ENCODE peak calls at places on chromosomes 11 and 22, in four cellular contexts. R, F, X and G are unnamed samples.

GRCh38 chr11:64093233-64094039 is 57.7 kb downstream of the FLRT1 start:
- DNase-seq in F (no peak), X (no peak), R (no peak), G (no peak)

GRCh38 chr11:62505784-62506145 is 40.8 kb downstream of the AHNAK start:
- DNase-seq in R (no peak), X (no peak), F (no peak), G (no peak)

GRCh38 chr11:64048042-64048854 is 12.5 kb downstream of the FLRT1 start:
- DNase-seq in X (no peak), R (no peak), F (no peak), G (no peak)

GRCh38 chr22:26168934-26169311 is 339 bp upstream of the SEZ6L start:
- DNase-seq in R (no peak), F (no peak), X (no peak), G (no peak)

GRCh38 chr11:35785287-35786167 is 123.0 kb downstream of the TRIM44 start:
- DNase-seq in R (no peak), X (no peak), F (no peak), G (no peak)

GRCh38 chr11:62132689-62133293 is 9.0 kb downstream of the INCENP start:
- DNase-seq in R (no peak), X (no peak), F (no peak), G (no peak)

GRCh38 chr11:60985991-60986915 is 14.8 kb downstream of the CD6 start:
- DNase-seq in R (no peak), F (peak; percentile 91), X (no peak), G (peak; percentile 38)

GRCh38 chr11:94845622-94846021 is 77.5 kb downstream of the AMOTL1 start:
- DNase-seq in F (no peak), R (no peak), X (no peak), G (peak; percentile 50)

GRCh38 chr11:8814209-8814922 is 96.6 kb upstream of the AKIP1 start:
- DNase-seq in F (no peak), R (no peak), X (no peak), G (peak; percentile 32)

GRCh38 chr11:35163707-35164496 is 24.9 kb downstream of the CD44 start:
- DNase-seq in F (peak; percentile 66), R (no peak), X (no peak), G (no peak)

GRCh38 chr11:75014129-75014528 is 25.4 kb downstream of the NEU3 start:
- DNase-seq in R (no peak), F (no peak), X (peak; percentile 45), G (no peak)

GRCh38 chr11:35868491-35868890 is 75.4 kb upstream of the LDLRAD3 start:
- DNase-seq in F (no peak), R (no peak), X (no peak), G (no peak)

GRCh38 chr22:50403701-50404101 is 60.6 kb downstream of the PPP6R2 start:
- DNase-seq in F (no peak), R (peak; percentile 69), X (no peak), G (peak; percentile 41)

GRCh38 chr22:50400406-50400805 is 57.3 kb downstream of the PPP6R2 start:
- DNase-seq in R (no peak), X (no peak), F (no peak), G (no peak)

GRCh38 chr22:50400931-50401330 is 57.8 kb downstream of the PPP6R2 start:
- DNase-seq in F (no peak), X (no peak), R (no peak), G (no peak)

GRCh38 chr22:50399751-50400331 is 56.7 kb downstream of the PPP6R2 start:
- DNase-seq in X (no peak), R (peak; percentile 31), F (no peak), G (peak; percentile 42)

DNA sequence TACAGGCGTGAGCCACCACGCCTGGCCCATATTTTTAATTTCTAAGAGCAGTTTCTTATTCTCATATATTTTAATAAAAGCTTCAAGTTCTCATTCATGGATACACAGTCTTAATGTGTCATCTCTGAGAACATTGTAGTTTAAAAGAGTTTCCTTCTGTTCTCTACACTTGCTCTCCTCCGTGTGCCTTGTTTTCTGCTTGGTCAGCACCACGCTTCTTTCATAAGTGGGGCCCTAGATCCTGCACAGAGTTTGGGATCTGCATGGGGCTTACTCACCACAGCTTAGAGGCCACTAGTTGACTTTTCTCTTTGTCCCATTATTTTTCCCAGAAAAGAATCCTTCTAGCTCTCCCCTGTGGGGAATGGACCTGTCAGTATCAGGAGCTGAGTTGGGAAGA is 58.8 kb downstream of the PPP6R2 start:
- DNase-seq in F (no peak), X (no peak), R (no peak), G (no peak)
- TF ChIP-seq CTCF in F (no peak), X (no peak), R (no peak), G (no peak)

GRCh38 chr22:21641417-21641794 is 696 bp upstream of the SDF2L1 start:
- DNase-seq in X (peak; percentile 25), R (no peak), F (no peak), G (peak; percentile 56)

GRCh38 chr22:21642584-21643448 is 714 bp downstream of the SDF2L1 start:
- DNase-seq in X (no peak), F (peak; percentile 70), R (peak; percentile 30), G (peak; percentile 51)

GRCh38 chr22:21640810-21641209 is 1.3 kb upstream of the SDF2L1 start:
- DNase-seq in F (no peak), X (no peak), R (no peak), G (no peak)

GRCh38 chr22:21641795-21642583 is at the start of gene SDF2L1:
- DNase-seq in R (peak; percentile 98), F (peak; percentile 99), X (peak; percentile 81), G (peak; percentile 98)

DNA sequence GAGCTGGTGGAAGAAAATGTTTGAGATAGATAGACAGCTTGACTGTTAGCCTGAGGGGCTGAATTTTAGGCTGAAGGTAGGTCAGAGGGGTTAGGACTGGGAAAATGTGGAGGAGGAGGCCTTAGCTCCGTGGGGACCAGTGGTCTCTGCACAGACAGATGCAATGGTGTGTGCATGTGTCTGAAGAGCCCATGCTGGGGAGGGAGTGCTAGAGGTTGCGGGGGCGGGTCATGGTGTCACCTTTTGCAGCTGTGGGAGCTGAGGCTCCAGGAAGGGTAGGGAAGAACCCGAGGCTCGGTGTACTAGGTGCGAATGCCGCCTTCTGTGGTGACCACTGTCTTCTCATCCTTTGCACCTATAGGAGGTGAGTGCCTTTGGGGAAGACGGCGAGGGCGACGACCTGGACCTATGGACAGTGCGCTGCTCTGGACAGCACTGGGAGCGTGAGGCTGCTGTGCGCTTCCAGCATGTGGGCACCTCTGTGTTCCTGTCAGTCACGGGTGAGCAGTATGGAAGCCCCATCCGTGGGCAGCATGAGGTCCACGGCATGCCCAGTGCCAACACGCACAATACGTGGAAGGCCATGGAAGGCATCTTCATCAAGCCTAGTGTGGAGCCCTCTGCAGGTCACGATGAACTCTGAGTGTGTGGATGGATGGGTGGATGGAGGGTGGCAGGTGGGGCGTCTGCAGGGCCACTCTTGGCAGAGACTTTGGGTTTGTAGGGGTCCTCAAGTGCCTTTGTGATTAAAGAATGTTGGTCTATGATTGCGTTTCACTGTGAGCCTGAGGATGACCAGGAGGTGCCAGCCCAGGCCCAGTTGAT is 1.6 kb downstream of the SDF2L1 start:
- DNase-seq in R (no peak), F (no peak), X (no peak), G (no peak)
- H3K4me3 ChIP-seq in R (no peak overlapping the region), F (peak overlapping the region; percentile 74), X (peak overlapping the region; percentile 80), G (no peak overlapping the region)

GRCh38 chr11:1874406-1875092 is 17.1 kb downstream of the PRR33 start:
- DNase-seq in X (no peak), R (peak; percentile 31), F (no peak), G (no peak)

GRCh38 chr11:1875093-1875785 is 16.5 kb downstream of the PRR33 start:
- DNase-seq in F (no peak), X (no peak), R (peak; percentile 46), G (no peak)

GRCh38 chr11:1877211-1878133 is 14.2 kb downstream of the PRR33 start:
- DNase-seq in R (peak; percentile 78), F (no peak), X (no peak), G (no peak)

GRCh38 chr11:1878134-1879031 is 13.3 kb downstream of the PRR33 start:
- DNase-seq in R (peak; percentile 47), F (no peak), X (no peak), G (no peak)

DNA sequence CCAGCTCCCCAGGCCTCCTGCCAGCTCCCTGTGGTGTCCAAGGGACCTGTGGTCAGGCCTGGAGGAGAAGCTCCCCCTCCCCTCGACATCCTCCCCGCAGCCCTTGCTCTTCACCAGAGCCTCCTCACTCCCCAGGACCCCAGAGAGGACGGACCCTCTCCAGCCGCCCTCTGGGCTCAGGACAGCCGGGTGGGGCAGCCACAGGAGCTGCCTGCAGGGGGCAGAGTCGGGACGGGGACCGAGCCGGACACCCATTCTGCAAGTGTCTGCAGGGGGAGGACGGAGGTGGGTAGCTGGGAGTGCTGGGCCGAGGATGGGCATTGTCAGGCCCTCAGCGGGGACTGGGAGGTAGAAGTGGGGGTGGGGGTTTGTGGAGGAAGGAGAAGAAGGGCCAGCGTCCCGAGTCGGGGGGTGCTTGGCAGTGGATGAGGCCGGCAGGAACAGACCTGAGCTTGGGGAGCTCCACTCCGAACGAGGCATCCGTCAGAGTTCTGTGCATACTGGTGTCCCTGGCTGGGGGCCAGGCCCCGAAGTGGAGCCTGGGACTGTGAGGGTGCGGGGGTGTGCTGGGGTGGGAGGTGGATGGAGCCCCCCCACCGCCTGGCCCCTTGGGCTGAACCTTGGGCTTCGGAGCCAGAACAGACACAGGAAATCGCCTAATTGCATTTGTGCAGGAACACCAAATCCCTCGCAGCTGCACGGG is 15.2 kb downstream of the PRR33 start:
- DNase-seq in R (peak; percentile 79), X (no peak), F (no peak), G (no peak)
- TF ChIP-seq CTCF in R (peak; percentile 44), X (peak; percentile 52), F (no peak), G (no peak)

DNA sequence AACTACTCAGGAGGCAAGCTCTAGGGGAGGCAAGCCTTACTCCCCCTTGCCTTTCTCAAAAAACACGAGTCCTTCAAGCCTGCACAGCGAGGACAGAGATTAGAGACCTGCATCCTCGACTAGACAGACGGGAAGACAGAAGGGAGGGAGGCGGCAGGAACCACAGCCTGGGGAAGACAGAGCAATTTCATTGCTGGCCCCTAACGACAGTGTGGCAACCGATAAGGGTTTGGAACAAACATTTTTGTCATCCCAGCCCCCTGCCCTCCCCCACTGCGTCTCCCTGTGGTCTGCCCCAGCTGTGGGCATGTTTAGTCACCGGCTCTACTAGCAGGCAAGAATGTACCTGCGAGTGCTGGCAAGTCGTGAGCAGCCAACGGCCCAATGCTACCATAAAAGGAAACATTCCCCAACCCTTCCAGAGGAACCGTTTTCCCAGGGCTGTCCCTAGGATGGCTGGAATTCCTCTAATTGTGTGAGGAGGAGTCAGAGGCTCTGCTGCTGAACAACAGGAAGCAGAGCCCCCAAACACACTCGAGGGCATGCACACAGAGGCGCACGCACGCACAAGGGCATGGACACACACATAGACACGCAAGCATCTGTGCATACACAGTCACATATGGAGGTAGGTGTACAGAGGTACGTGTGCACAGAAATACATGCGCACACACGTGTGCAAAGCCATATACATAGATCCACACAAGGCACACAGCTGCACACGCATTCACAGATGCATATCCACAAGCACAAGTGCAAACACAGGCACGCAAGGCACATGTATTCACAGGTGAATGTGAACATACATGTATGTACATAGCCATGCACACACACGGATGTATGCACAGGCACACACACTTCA is 58.3 kb downstream of the MYH9 start:
- DNase-seq in X (peak; percentile 94), F (peak; percentile 81), R (no peak), G (peak; percentile 64)
- H3K4me3 ChIP-seq in X (peak overlapping the region; percentile 12), F (peak overlapping the region; percentile 42), R (peak overlapping the region; percentile 11), G (no peak overlapping the region)

GRCh38 chr11:78229106-78229505 is 40.4 kb downstream of the USP35 start:
- DNase-seq in R (no peak), X (no peak), F (no peak), G (no peak)

GRCh38 chr11:78226684-78227680 is 38.3 kb downstream of the USP35 start:
- DNase-seq in F (no peak), X (no peak), R (no peak), G (no peak)

GRCh38 chr11:78227906-78228305 is 39.2 kb downstream of the USP35 start:
- DNase-seq in R (no peak), F (no peak), X (no peak), G (no peak)

GRCh38 chr11:78230161-78230877 is 41.6 kb downstream of the USP35 start:
- DNase-seq in R (no peak), F (no peak), X (no peak), G (no peak)

GRCh38 chr11:78228467-78228866 is 39.7 kb downstream of the USP35 start:
- DNase-seq in X (peak; percentile 15), F (peak; percentile 38), R (no peak), G (no peak)
- TF ChIP-seq CTCF in X (peak; percentile 75), F (no peak), R (peak; percentile 55), G (peak; percentile 47)